ENCODE peak calls at places on chromosome 16, in five cellular contexts. H, E, X, Q and K are unnamed samples.

GRCh38 chr16:85234310-85235235 is 122.3 kb upstream of the CIBAR2 start:
- DNase-seq in Q (no peak), X (no peak), H (peak; percentile 75), E (no peak), K (no peak)

GRCh38 chr16:83554096-83554495 is 253.7 kb upstream of the HSBP1 start:
- DNase-seq in X (no peak), E (no peak), H (no peak), Q (no peak), K (no peak)

GRCh38 chr16:22181426-22181825 is 19.1 kb downstream of the SDR42E2 start:
- DNase-seq in Q (no peak), H (no peak), X (no peak), E (no peak), K (no peak)

GRCh38 chr16:797120-797420 is 3.5 kb downstream of the GNG13 start:
- DNase-seq in E (no peak), H (no peak), X (no peak), Q (no peak), K (no peak)

GRCh38 chr16:70754874-70755600 is 45.9 kb downstream of the VAC14 start:
- DNase-seq in E (no peak), Q (no peak), H (no peak), X (no peak), K (no peak)

GRCh38 chr16:668519-669171 is 713 bp downstream of the RHOT2 start:
- DNase-seq in X (no peak), H (no peak), Q (no peak), E (no peak), K (no peak)

GRCh38 chr16:70674221-70675014 is 11.4 kb downstream of the MTSS2 start:
- DNase-seq in H (no peak), X (no peak), Q (peak; percentile 34), E (no peak), K (no peak)

GRCh38 chr16:1773703-1774455 is 945 bp upstream of the MRPS34 start:
- DNase-seq in X (no peak), H (no peak), E (no peak), Q (no peak), K (no peak)

GRCh38 chr16:4570688-4571321 is 14.7 kb downstream of the C16orf96 start:
- DNase-seq in E (no peak), X (no peak), H (no peak), Q (no peak), K (no peak)

GRCh38 chr16:73206306-73206705 is 158.4 kb upstream of the ZFHX3 start:
- DNase-seq in H (no peak), Q (no peak), E (no peak), X (no peak), K (no peak)

GRCh38 chr16:53908731-53909130 is 204.8 kb downstream of the FTO start:
- DNase-seq in X (no peak), Q (no peak), H (no peak), E (no peak), K (no peak)